ENCODE peak calls at places on chromosomes 12 and 14, in ten cellular contexts. One of them, this sample, is unnamed.

GRCh38 chr12:63294327-63294632 is 143.3 kb upstream of the AVPR1A start:
- DNase-seq in left ventricle myocardium inferior: no peak
- DNase-seq in activated B cell treated with CpG ODN at 0.5 μM for 24 hours: no peak
- DNase-seq in Panc1: no peak
- DNase-seq in cardiac muscle cell: no peak
- DNase-seq in ascending aorta: no peak
- DNase-seq in AG09309: peak; percentile 14
- DNase-seq in esophagus squamous epithelium: no peak
- DNase-seq in osteocyte: no peak
- DNase-seq in pancreas: no peak
- DNase-seq in this sample: no peak

GRCh38 chr14:50363734-50364113 is 33.0 kb downstream of the CDKL1 start:
- DNase-seq in esophagus squamous epithelium: no peak
- DNase-seq in Panc1: no peak
- DNase-seq in activated B cell treated with CpG ODN at 0.5 μM for 24 hours: peak; percentile 27
- DNase-seq in AG09309: no peak
- DNase-seq in cardiac muscle cell: no peak
- DNase-seq in left ventricle myocardium inferior: no peak
- DNase-seq in pancreas: no peak
- DNase-seq in osteocyte: no peak
- DNase-seq in ascending aorta: no peak
- DNase-seq in this sample: peak; percentile 64

GRCh38 chr12:22821985-22822384 is 197.0 kb downstream of the ETNK1 start:
- DNase-seq in activated B cell treated with CpG ODN at 0.5 μM for 24 hours: no peak
- DNase-seq in Panc1: no peak
- DNase-seq in osteocyte: no peak
- DNase-seq in esophagus squamous epithelium: no peak
- DNase-seq in pancreas: no peak
- DNase-seq in left ventricle myocardium inferior: no peak
- DNase-seq in ascending aorta: no peak
- DNase-seq in AG09309: no peak
- DNase-seq in cardiac muscle cell: no peak
- DNase-seq in this sample: no peak

GRCh38 chr12:27293463-27293862 is 39.2 kb upstream of the BMAL2 start:
- DNase-seq in Panc1: no peak
- DNase-seq in cardiac muscle cell: no peak
- DNase-seq in esophagus squamous epithelium: no peak
- DNase-seq in ascending aorta: no peak
- DNase-seq in AG09309: no peak
- DNase-seq in pancreas: peak; percentile 80
- DNase-seq in activated B cell treated with CpG ODN at 0.5 μM for 24 hours: no peak
- DNase-seq in left ventricle myocardium inferior: peak; percentile 27
- DNase-seq in osteocyte: no peak
- DNase-seq in this sample: no peak

GRCh38 chr12:117986705-117987469 is 18.1 kb upstream of the KSR2 start:
- DNase-seq in osteocyte: no peak
- DNase-seq in left ventricle myocardium inferior: no peak
- DNase-seq in AG09309: peak; percentile 40
- DNase-seq in cardiac muscle cell: no peak
- DNase-seq in pancreas: no peak
- DNase-seq in esophagus squamous epithelium: no peak
- DNase-seq in Panc1: no peak
- DNase-seq in ascending aorta: no peak
- DNase-seq in activated B cell treated with CpG ODN at 0.5 μM for 24 hours: no peak
- DNase-seq in this sample: no peak

GRCh38 chr12:27331299-27331926 is 1.2 kb upstream of the BMAL2 start:
- DNase-seq in cardiac muscle cell: no peak
- DNase-seq in left ventricle myocardium inferior: no peak
- DNase-seq in ascending aorta: peak; percentile 70
- DNase-seq in AG09309: peak; percentile 86
- DNase-seq in Panc1: peak; percentile 89
- DNase-seq in pancreas: no peak
- DNase-seq in esophagus squamous epithelium: no peak
- DNase-seq in osteocyte: no peak
- DNase-seq in activated B cell treated with CpG ODN at 0.5 μM for 24 hours: no peak
- DNase-seq in this sample: peak; percentile 76

GRCh38 chr12:52975820-52976573 is 27.1 kb downstream of the KRT18 start:
- DNase-seq in esophagus squamous epithelium: no peak
- DNase-seq in left ventricle myocardium inferior: no peak
- DNase-seq in cardiac muscle cell: no peak
- DNase-seq in AG09309: no peak
- DNase-seq in osteocyte: no peak
- DNase-seq in pancreas: no peak
- DNase-seq in activated B cell treated with CpG ODN at 0.5 μM for 24 hours: no peak
- DNase-seq in Panc1: no peak
- DNase-seq in ascending aorta: no peak
- DNase-seq in this sample: no peak

GRCh38 chr12:55726911-55727310 is 1.9 kb downstream of the CD63 start:
- DNase-seq in left ventricle myocardium inferior: no peak
- DNase-seq in activated B cell treated with CpG ODN at 0.5 μM for 24 hours: no peak
- DNase-seq in AG09309: no peak
- DNase-seq in cardiac muscle cell: no peak
- DNase-seq in Panc1: no peak
- DNase-seq in ascending aorta: no peak
- DNase-seq in pancreas: no peak
- DNase-seq in esophagus squamous epithelium: no peak
- DNase-seq in osteocyte: no peak
- DNase-seq in this sample: no peak

GRCh38 chr12:75560167-75560566 is 48.8 kb upstream of the KRR1 start:
- DNase-seq in left ventricle myocardium inferior: no peak
- DNase-seq in Panc1: no peak
- DNase-seq in ascending aorta: no peak
- DNase-seq in activated B cell treated with CpG ODN at 0.5 μM for 24 hours: no peak
- DNase-seq in esophagus squamous epithelium: no peak
- DNase-seq in AG09309: peak; percentile 21
- DNase-seq in osteocyte: no peak
- DNase-seq in cardiac muscle cell: peak; percentile 20
- DNase-seq in pancreas: no peak
- DNase-seq in this sample: peak; percentile 8

GRCh38 chr14:99271951-99272668 is at the start of gene BCL11B:
- DNase-seq in esophagus squamous epithelium: peak; percentile 19
- DNase-seq in pancreas: no peak
- DNase-seq in osteocyte: no peak
- DNase-seq in Panc1: no peak
- DNase-seq in left ventricle myocardium inferior: peak; percentile 33
- DNase-seq in AG09309: peak; percentile 16
- DNase-seq in ascending aorta: peak; percentile 75
- DNase-seq in activated B cell treated with CpG ODN at 0.5 μM for 24 hours: no peak
- DNase-seq in cardiac muscle cell: peak; percentile 94
- DNase-seq in this sample: peak; percentile 86

GRCh38 chr14:94390372-94391086 is 2.1 kb upstream of the SERPINA1 start:
- DNase-seq in osteocyte: no peak
- DNase-seq in Panc1: no peak
- DNase-seq in AG09309: no peak
- DNase-seq in pancreas: no peak
- DNase-seq in esophagus squamous epithelium: no peak
- DNase-seq in left ventricle myocardium inferior: peak; percentile 69
- DNase-seq in ascending aorta: no peak
- DNase-seq in cardiac muscle cell: no peak
- DNase-seq in activated B cell treated with CpG ODN at 0.5 μM for 24 hours: no peak
- DNase-seq in this sample: no peak

GRCh38 chr14:92615451-92615850 is 101.9 kb downstream of the RIN3 start:
- DNase-seq in left ventricle myocardium inferior: no peak
- DNase-seq in activated B cell treated with CpG ODN at 0.5 μM for 24 hours: peak; percentile 70
- DNase-seq in cardiac muscle cell: no peak
- DNase-seq in osteocyte: no peak
- DNase-seq in AG09309: no peak
- DNase-seq in ascending aorta: no peak
- DNase-seq in esophagus squamous epithelium: no peak
- DNase-seq in pancreas: no peak
- DNase-seq in Panc1: no peak
- DNase-seq in this sample: peak; percentile 38

GRCh38 chr14:106459971-106460730 is 933.8 kb downstream of the TMEM121 start:
- DNase-seq in osteocyte: no peak
- DNase-seq in cardiac muscle cell: no peak
- DNase-seq in AG09309: no peak
- DNase-seq in esophagus squamous epithelium: no peak
- DNase-seq in activated B cell treated with CpG ODN at 0.5 μM for 24 hours: peak; percentile 38
- DNase-seq in pancreas: no peak
- DNase-seq in Panc1: no peak
- DNase-seq in ascending aorta: no peak
- DNase-seq in left ventricle myocardium inferior: no peak
- DNase-seq in this sample: no peak

GRCh38 chr14:51562816-51563215 is 88.9 kb upstream of the FRMD6 start:
- DNase-seq in AG09309: no peak
- DNase-seq in left ventricle myocardium inferior: no peak
- DNase-seq in Panc1: no peak
- DNase-seq in cardiac muscle cell: no peak
- DNase-seq in ascending aorta: no peak
- DNase-seq in pancreas: no peak
- DNase-seq in esophagus squamous epithelium: no peak
- DNase-seq in activated B cell treated with CpG ODN at 0.5 μM for 24 hours: no peak
- DNase-seq in osteocyte: no peak
- DNase-seq in this sample: no peak

DNA sequence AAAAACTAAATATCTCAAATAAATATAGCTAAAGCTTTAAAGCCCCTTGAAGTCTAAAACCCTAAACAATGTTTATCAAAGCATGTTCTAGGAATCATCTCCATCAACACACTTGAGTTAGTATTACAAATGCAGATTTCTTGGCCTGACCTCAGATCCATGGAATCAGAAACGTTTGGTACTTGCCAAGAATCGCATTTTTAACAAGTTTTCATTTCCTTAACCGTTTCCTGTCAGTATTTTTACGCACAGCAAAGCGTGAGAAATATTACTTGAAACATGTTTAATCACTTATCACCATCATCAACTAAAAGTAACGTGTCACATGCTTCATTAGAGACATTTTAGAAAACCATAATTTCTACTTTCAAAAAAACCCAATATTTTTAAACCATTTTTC is 9.7 kb downstream of the SLCO1C1 start:
- DNase-seq in ascending aorta: no peak
- DNase-seq in osteocyte: no peak
- DNase-seq in activated B cell treated with CpG ODN at 0.5 μM for 24 hours: no peak
- DNase-seq in esophagus squamous epithelium: no peak
- DNase-seq in cardiac muscle cell: no peak
- DNase-seq in AG09309: no peak
- DNase-seq in Panc1: no peak
- DNase-seq in pancreas: no peak
- DNase-seq in left ventricle myocardium inferior: no peak
- DNase-seq in this sample: no peak
- TF ChIP-seq CTCF in ascending aorta: no peak
- TF ChIP-seq CTCF in osteocyte: no peak
- TF ChIP-seq CTCF in activated B cell treated with CpG ODN at 0.5 μM for 24 hours: no peak
- TF ChIP-seq CTCF in esophagus squamous epithelium: no peak
- TF ChIP-seq CTCF in cardiac muscle cell: no peak
- TF ChIP-seq CTCF in AG09309: no peak
- TF ChIP-seq CTCF in Panc1: no peak
- TF ChIP-seq CTCF in pancreas: no peak
- TF ChIP-seq CTCF in left ventricle myocardium inferior: no peak
- TF ChIP-seq CTCF in this sample: no peak

DNA sequence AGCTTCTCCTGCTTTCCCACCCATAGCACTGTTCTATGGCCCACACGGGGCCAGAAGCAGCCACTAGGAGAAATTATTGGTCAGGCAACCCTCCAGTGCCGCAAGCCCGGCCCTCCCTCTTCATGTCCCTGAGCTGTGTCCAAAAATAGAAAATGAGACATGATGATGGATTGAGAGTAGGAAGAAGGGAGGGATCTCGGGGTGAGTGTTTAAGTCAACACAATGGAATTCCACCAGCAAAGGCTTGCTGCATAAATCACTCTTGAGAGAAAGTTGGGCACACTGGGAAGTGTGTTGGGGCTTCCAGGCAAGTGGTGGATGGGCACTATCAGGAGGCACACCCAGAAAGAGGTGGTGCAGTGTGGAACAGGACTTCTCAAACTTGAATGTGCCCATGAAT is 94.2 kb downstream of the LLPH start:
- DNase-seq in osteocyte: peak; percentile 85
- DNase-seq in ascending aorta: peak; percentile 82
- DNase-seq in Panc1: peak; percentile 24
- DNase-seq in activated B cell treated with CpG ODN at 0.5 μM for 24 hours: no peak
- DNase-seq in cardiac muscle cell: peak; percentile 77
- DNase-seq in AG09309: peak; percentile 90
- DNase-seq in pancreas: peak; percentile 34
- DNase-seq in left ventricle myocardium inferior: peak; percentile 40
- DNase-seq in esophagus squamous epithelium: no peak
- DNase-seq in this sample: no peak
- TF ChIP-seq CTCF in osteocyte: peak; percentile 14
- TF ChIP-seq CTCF in ascending aorta: no peak
- TF ChIP-seq CTCF in Panc1: no peak
- TF ChIP-seq CTCF in activated B cell treated with CpG ODN at 0.5 μM for 24 hours: no peak
- TF ChIP-seq CTCF in cardiac muscle cell: no peak
- TF ChIP-seq CTCF in AG09309: peak; percentile 25
- TF ChIP-seq CTCF in pancreas: no peak
- TF ChIP-seq CTCF in left ventricle myocardium inferior: no peak
- TF ChIP-seq CTCF in esophagus squamous epithelium: no peak
- TF ChIP-seq CTCF in this sample: no peak

DNA sequence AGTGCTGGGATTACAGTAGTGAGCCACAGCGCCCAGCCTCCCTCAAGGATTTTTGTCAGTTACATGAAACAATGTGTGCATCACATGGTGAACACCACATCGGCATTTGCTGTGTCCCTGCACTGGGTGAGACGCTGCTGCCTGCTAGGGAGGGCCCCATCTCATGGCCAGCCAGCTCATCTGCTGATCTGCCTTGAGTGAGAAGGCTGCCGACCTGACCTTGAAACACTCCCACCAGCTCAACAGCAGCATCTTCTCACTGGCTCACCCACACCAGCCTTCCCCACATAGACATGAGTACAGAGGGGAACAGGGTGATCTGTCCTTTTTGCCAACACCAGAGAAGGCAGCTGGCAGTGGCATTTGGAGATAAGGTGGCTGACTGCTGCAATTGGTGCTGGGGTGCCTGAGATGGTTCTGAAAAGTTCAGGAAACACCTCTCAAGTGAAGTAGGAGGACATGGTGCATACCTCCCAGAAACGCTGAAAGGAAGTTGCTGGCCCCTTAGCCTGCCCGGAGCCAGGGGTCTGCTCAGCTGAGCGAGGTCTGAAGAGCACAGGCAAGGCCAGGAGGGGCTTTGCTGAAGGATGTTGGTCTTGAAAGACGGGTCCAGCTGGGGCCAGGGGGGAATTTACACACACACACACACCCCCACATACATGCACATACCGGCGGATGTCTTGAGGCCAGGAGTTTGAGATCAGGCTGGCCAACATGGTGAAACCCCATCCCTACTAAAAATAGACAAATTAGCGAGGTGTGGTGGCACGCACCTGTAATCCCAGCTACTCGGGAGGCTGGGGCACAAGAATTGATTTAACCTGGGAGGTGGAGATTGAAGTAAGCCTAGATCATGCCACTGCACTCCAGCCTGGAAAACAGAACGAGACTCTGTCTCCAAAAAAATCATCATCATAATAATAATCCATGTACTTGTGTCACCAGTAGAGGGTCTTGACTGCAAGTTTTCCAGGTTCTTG is 14.3 kb upstream of the PPP1R13B start:
- DNase-seq in left ventricle myocardium inferior: peak; percentile 68
- DNase-seq in Panc1: no peak
- DNase-seq in activated B cell treated with CpG ODN at 0.5 μM for 24 hours: no peak
- DNase-seq in AG09309: no peak
- DNase-seq in esophagus squamous epithelium: no peak
- DNase-seq in osteocyte: no peak
- DNase-seq in ascending aorta: no peak
- DNase-seq in cardiac muscle cell: peak; percentile 19
- DNase-seq in pancreas: peak; percentile 32
- DNase-seq in this sample: no peak
- TF ChIP-seq CTCF in left ventricle myocardium inferior: no peak
- TF ChIP-seq CTCF in Panc1: no peak
- TF ChIP-seq CTCF in activated B cell treated with CpG ODN at 0.5 μM for 24 hours: no peak
- TF ChIP-seq CTCF in AG09309: no peak
- TF ChIP-seq CTCF in esophagus squamous epithelium: no peak
- TF ChIP-seq CTCF in osteocyte: no peak
- TF ChIP-seq CTCF in ascending aorta: no peak
- TF ChIP-seq CTCF in cardiac muscle cell: no peak
- TF ChIP-seq CTCF in pancreas: no peak
- TF ChIP-seq CTCF in this sample: no peak

GRCh38 chr12:109713187-109713984 is at the start of gene FAM222A:
- DNase-seq in left ventricle myocardium inferior: peak; percentile 97
- DNase-seq in Panc1: peak; percentile 58
- DNase-seq in cardiac muscle cell: peak; percentile 97
- DNase-seq in osteocyte: peak; percentile 99
- DNase-seq in AG09309: peak; percentile 71
- DNase-seq in activated B cell treated with CpG ODN at 0.5 μM for 24 hours: peak; percentile 96
- DNase-seq in ascending aorta: peak; percentile 98
- DNase-seq in esophagus squamous epithelium: peak; percentile 68
- DNase-seq in pancreas: peak; percentile 98
- DNase-seq in this sample: peak; percentile 98
- TF ChIP-seq CTCF in left ventricle myocardium inferior: peak; percentile 44
- TF ChIP-seq CTCF in Panc1: no peak
- TF ChIP-seq CTCF in cardiac muscle cell: no peak
- TF ChIP-seq CTCF in osteocyte: peak; percentile 11
- TF ChIP-seq CTCF in AG09309: no peak
- TF ChIP-seq CTCF in activated B cell treated with CpG ODN at 0.5 μM for 24 hours: no peak
- TF ChIP-seq CTCF in ascending aorta: no peak
- TF ChIP-seq CTCF in esophagus squamous epithelium: peak; percentile 32
- TF ChIP-seq CTCF in pancreas: no peak
- TF ChIP-seq CTCF in this sample: no peak